ENCODE peak calls at places on chromosomes 1 and 21, in eight cellular contexts. One of them, this sample, is unnamed.

GRCh38 chr1:202063093-202063492 is 52.7 kb downstream of the ELF3 start:
- DNase-seq in Calu3: no peak
- DNase-seq in thyroid gland: no peak
- DNase-seq in GM12865: no peak
- DNase-seq in NCI-H1092: no peak
- DNase-seq in mesothelial cell of epicardium: no peak
- DNase-seq in lower leg skin: no peak
- DNase-seq in hypothalamus: no peak
- DNase-seq in this sample: no peak

GRCh38 chr1:21152423-21153100 is 24.1 kb downstream of the EIF4G3 start:
- DNase-seq in Calu3: no peak
- DNase-seq in thyroid gland: peak
- DNase-seq in GM12865: no peak
- DNase-seq in NCI-H1092: no peak
- DNase-seq in mesothelial cell of epicardium: no peak
- DNase-seq in lower leg skin: no peak
- DNase-seq in hypothalamus: no peak
- DNase-seq in this sample: no peak

GRCh38 chr1:53376742-53377437 is 49.0 kb upstream of the LRP8 start:
- DNase-seq in Calu3: no peak
- DNase-seq in thyroid gland: no peak
- DNase-seq in GM12865: no peak
- DNase-seq in NCI-H1092: no peak
- DNase-seq in mesothelial cell of epicardium: peak
- DNase-seq in lower leg skin: no peak
- DNase-seq in hypothalamus: no peak
- DNase-seq in this sample: no peak

GRCh38 chr21:43786423-43787179 is 2.8 kb upstream of the RRP1 start:
- DNase-seq in Calu3: no peak
- DNase-seq in thyroid gland: no peak
- DNase-seq in GM12865: no peak
- DNase-seq in NCI-H1092: no peak
- DNase-seq in mesothelial cell of epicardium: no peak
- DNase-seq in lower leg skin: no peak
- DNase-seq in hypothalamus: no peak
- DNase-seq in this sample: no peak

GRCh38 chr1:93629101-93630059 is 52.3 kb downstream of the BCAR3 start:
- DNase-seq in Calu3: peak
- DNase-seq in thyroid gland: peak
- DNase-seq in GM12865: peak
- DNase-seq in NCI-H1092: peak
- DNase-seq in mesothelial cell of epicardium: no peak
- DNase-seq in lower leg skin: peak
- DNase-seq in hypothalamus: no peak
- DNase-seq in this sample: peak

GRCh38 chr1:37932759-37933158 is 14.1 kb downstream of the INPP5B start:
- DNase-seq in Calu3: no peak
- DNase-seq in thyroid gland: no peak
- DNase-seq in GM12865: no peak
- DNase-seq in NCI-H1092: no peak
- DNase-seq in mesothelial cell of epicardium: no peak
- DNase-seq in lower leg skin: no peak
- DNase-seq in hypothalamus: no peak
- DNase-seq in this sample: no peak

GRCh38 chr1:201126832-201127754 is at the start of gene ASCL5:
- DNase-seq in Calu3: peak
- DNase-seq in thyroid gland: no peak
- DNase-seq in GM12865: no peak
- DNase-seq in NCI-H1092: peak
- DNase-seq in mesothelial cell of epicardium: no peak
- DNase-seq in lower leg skin: no peak
- DNase-seq in hypothalamus: no peak
- DNase-seq in this sample: no peak

GRCh38 chr21:39451332-39452206 is at the start of gene SH3BGR:
- DNase-seq in Calu3: no peak
- DNase-seq in thyroid gland: peak
- DNase-seq in GM12865: no peak
- DNase-seq in NCI-H1092: no peak
- DNase-seq in mesothelial cell of epicardium: no peak
- DNase-seq in lower leg skin: no peak
- DNase-seq in hypothalamus: peak
- DNase-seq in this sample: peak

GRCh38 chr1:177077734-177078489 is 86.6 kb downstream of the ASTN1 start:
- DNase-seq in Calu3: no peak
- DNase-seq in thyroid gland: no peak
- DNase-seq in GM12865: no peak
- DNase-seq in NCI-H1092: no peak
- DNase-seq in mesothelial cell of epicardium: no peak
- DNase-seq in lower leg skin: no peak
- DNase-seq in hypothalamus: no peak
- DNase-seq in this sample: no peak

GRCh38 chr1:158506369-158506987 is 34.5 kb downstream of the OR10R2 start:
- DNase-seq in Calu3: peak
- DNase-seq in thyroid gland: peak
- DNase-seq in GM12865: peak
- DNase-seq in NCI-H1092: no peak
- DNase-seq in mesothelial cell of epicardium: no peak
- DNase-seq in lower leg skin: no peak
- DNase-seq in hypothalamus: no peak
- DNase-seq in this sample: no peak

GRCh38 chr1:161119379-161120061 is 1.6 kb downstream of the NIT1 start:
- DNase-seq in Calu3: peak
- DNase-seq in thyroid gland: peak
- DNase-seq in GM12865: peak
- DNase-seq in NCI-H1092: no peak
- DNase-seq in mesothelial cell of epicardium: no peak
- DNase-seq in lower leg skin: no peak
- DNase-seq in hypothalamus: no peak
- DNase-seq in this sample: peak

GRCh38 chr1:45583666-45584350 is at the start of gene NASP:
- DNase-seq in Calu3: peak
- DNase-seq in thyroid gland: peak
- DNase-seq in GM12865: peak
- DNase-seq in NCI-H1092: peak
- DNase-seq in mesothelial cell of epicardium: peak
- DNase-seq in lower leg skin: peak
- DNase-seq in hypothalamus: peak
- DNase-seq in this sample: peak

GRCh38 chr1:57252597-57253306 is 171.1 kb downstream of the DAB1 start:
- DNase-seq in Calu3: no peak
- DNase-seq in thyroid gland: no peak
- DNase-seq in GM12865: no peak
- DNase-seq in NCI-H1092: no peak
- DNase-seq in mesothelial cell of epicardium: no peak
- DNase-seq in lower leg skin: no peak
- DNase-seq in hypothalamus: no peak
- DNase-seq in this sample: no peak

GRCh38 chr1:224170748-224171478 is 12.1 kb upstream of the DEGS1 start:
- DNase-seq in Calu3: peak
- DNase-seq in thyroid gland: peak
- DNase-seq in GM12865: peak
- DNase-seq in NCI-H1092: no peak
- DNase-seq in mesothelial cell of epicardium: no peak
- DNase-seq in lower leg skin: no peak
- DNase-seq in hypothalamus: no peak
- DNase-seq in this sample: no peak

This sample was measured in breast epithelium.